ENCODE peak calls at places on chromosomes 3 and 15, in ten cellular contexts. One of them, this sample, is unnamed.

GRCh38 chr3:191499307-191500125 is 38.6 kb downstream of the PYDC2 start:
- DNase-seq in mucosa of descending colon: peak
- DNase-seq in WTC11: peak
- DNase-seq in GM12878: no peak
- DNase-seq in suprapubic skin: no peak
- DNase-seq in H1: no peak
- DNase-seq in IMR-90: peak
- DNase-seq in CD4-positive, alpha-beta T cell: no peak
- DNase-seq in breast epithelium: no peak
- DNase-seq in A549: no peak
- DNase-seq in this sample: no peak

GRCh38 chr3:127534564-127534963 is 56.0 kb downstream of the TPRA1 start:
- DNase-seq in CD4-positive, alpha-beta T cell: no peak
- DNase-seq in WTC11: no peak
- DNase-seq in IMR-90: no peak
- DNase-seq in suprapubic skin: no peak
- DNase-seq in H1: no peak
- DNase-seq in A549: no peak
- DNase-seq in mucosa of descending colon: no peak
- DNase-seq in GM12878: no peak
- DNase-seq in breast epithelium: no peak
- DNase-seq in this sample: no peak

GRCh38 chr3:40329081-40329480 is 19.6 kb downstream of the EIF1B start:
- DNase-seq in A549: no peak
- DNase-seq in suprapubic skin: no peak
- DNase-seq in WTC11: no peak
- DNase-seq in H1: no peak
- DNase-seq in IMR-90: no peak
- DNase-seq in breast epithelium: no peak
- DNase-seq in CD4-positive, alpha-beta T cell: no peak
- DNase-seq in GM12878: no peak
- DNase-seq in mucosa of descending colon: no peak
- DNase-seq in this sample: no peak

GRCh38 chr3:188198760-188199327 is 44.9 kb downstream of the LPP start:
- DNase-seq in breast epithelium: peak
- DNase-seq in mucosa of descending colon: no peak
- DNase-seq in CD4-positive, alpha-beta T cell: no peak
- DNase-seq in IMR-90: no peak
- DNase-seq in WTC11: no peak
- DNase-seq in A549: no peak
- DNase-seq in suprapubic skin: no peak
- DNase-seq in GM12878: no peak
- DNase-seq in H1: no peak
- DNase-seq in this sample: no peak

GRCh38 chr3:115836944-115837343 is 213.6 kb downstream of the GAP43 start:
- DNase-seq in suprapubic skin: no peak
- DNase-seq in CD4-positive, alpha-beta T cell: no peak
- DNase-seq in breast epithelium: no peak
- DNase-seq in GM12878: no peak
- DNase-seq in H1: no peak
- DNase-seq in IMR-90: peak
- DNase-seq in mucosa of descending colon: no peak
- DNase-seq in A549: peak
- DNase-seq in WTC11: no peak
- DNase-seq in this sample: no peak

GRCh38 chr3:42802876-42803799 is 1.2 kb downstream of the HIGD1A start:
- DNase-seq in mucosa of descending colon: no peak
- DNase-seq in GM12878: no peak
- DNase-seq in A549: peak
- DNase-seq in H1: no peak
- DNase-seq in IMR-90: peak
- DNase-seq in breast epithelium: no peak
- DNase-seq in WTC11: peak
- DNase-seq in suprapubic skin: no peak
- DNase-seq in CD4-positive, alpha-beta T cell: no peak
- DNase-seq in this sample: no peak

GRCh38 chr15:59567369-59567768 is 44.2 kb upstream of the GCNT3 start:
- DNase-seq in A549: no peak
- DNase-seq in breast epithelium: no peak
- DNase-seq in H1: no peak
- DNase-seq in WTC11: no peak
- DNase-seq in CD4-positive, alpha-beta T cell: no peak
- DNase-seq in mucosa of descending colon: no peak
- DNase-seq in suprapubic skin: no peak
- DNase-seq in IMR-90: no peak
- DNase-seq in GM12878: no peak
- DNase-seq in this sample: no peak

GRCh38 chr15:68411735-68412134 is 20.2 kb downstream of the ITGA11 start:
- DNase-seq in suprapubic skin: peak
- DNase-seq in A549: no peak
- DNase-seq in breast epithelium: peak
- DNase-seq in GM12878: no peak
- DNase-seq in mucosa of descending colon: no peak
- DNase-seq in H1: no peak
- DNase-seq in WTC11: no peak
- DNase-seq in CD4-positive, alpha-beta T cell: no peak
- DNase-seq in IMR-90: no peak
- DNase-seq in this sample: no peak

GRCh38 chr15:40789119-40789518 is 17.8 kb upstream of the ZFYVE19 start:
- DNase-seq in breast epithelium: no peak
- DNase-seq in CD4-positive, alpha-beta T cell: no peak
- DNase-seq in H1: no peak
- DNase-seq in WTC11: no peak
- DNase-seq in mucosa of descending colon: peak
- DNase-seq in suprapubic skin: no peak
- DNase-seq in GM12878: no peak
- DNase-seq in A549: no peak
- DNase-seq in IMR-90: no peak
- DNase-seq in this sample: no peak

GRCh38 chr15:64067564-64068030 is 21.3 kb upstream of the DAPK2 start:
- DNase-seq in suprapubic skin: peak
- DNase-seq in WTC11: peak
- DNase-seq in IMR-90: peak
- DNase-seq in H1: peak
- DNase-seq in mucosa of descending colon: no peak
- DNase-seq in CD4-positive, alpha-beta T cell: peak
- DNase-seq in GM12878: peak
- DNase-seq in A549: peak
- DNase-seq in breast epithelium: peak
- DNase-seq in this sample: peak

GRCh38 chr3:113532698-113533533 is 561 bp downstream of the SIDT1 start:
- DNase-seq in A549: peak
- DNase-seq in mucosa of descending colon: peak
- DNase-seq in GM12878: no peak
- DNase-seq in CD4-positive, alpha-beta T cell: no peak
- DNase-seq in breast epithelium: no peak
- DNase-seq in H1: no peak
- DNase-seq in suprapubic skin: peak
- DNase-seq in IMR-90: no peak
- DNase-seq in WTC11: peak
- DNase-seq in this sample: peak

GRCh38 chr15:77024273-77025065 is 29.5 kb downstream of the PSTPIP1 start:
- DNase-seq in A549: peak
- DNase-seq in WTC11: peak
- DNase-seq in breast epithelium: peak
- DNase-seq in GM12878: no peak
- DNase-seq in IMR-90: peak
- DNase-seq in H1: no peak
- DNase-seq in mucosa of descending colon: peak
- DNase-seq in CD4-positive, alpha-beta T cell: peak
- DNase-seq in suprapubic skin: peak
- DNase-seq in this sample: peak

GRCh38 chr15:52020253-52021085 is 1.4 kb downstream of the MAPK6 start:
- DNase-seq in breast epithelium: no peak
- DNase-seq in IMR-90: peak
- DNase-seq in A549: no peak
- DNase-seq in H1: no peak
- DNase-seq in WTC11: no peak
- DNase-seq in mucosa of descending colon: no peak
- DNase-seq in GM12878: no peak
- DNase-seq in suprapubic skin: no peak
- DNase-seq in CD4-positive, alpha-beta T cell: no peak
- DNase-seq in this sample: no peak

DNA sequence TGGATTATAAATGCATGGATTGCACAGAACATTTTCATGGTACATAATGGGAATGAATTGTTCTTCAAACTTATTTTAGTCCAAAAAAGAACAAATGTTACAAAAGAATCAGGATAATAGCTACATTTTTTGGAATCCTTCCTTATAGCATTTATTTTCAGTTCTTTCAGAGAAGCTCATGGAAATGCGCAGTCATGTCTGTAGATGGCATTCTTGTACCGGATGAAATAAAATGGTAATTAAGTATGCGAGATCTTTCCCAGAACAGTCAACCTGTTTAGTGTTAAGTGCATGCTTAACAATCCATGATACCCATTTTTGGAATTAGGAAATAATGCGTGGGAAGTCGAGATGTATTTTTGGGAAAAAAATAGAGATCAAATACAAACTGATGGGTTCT is 38.2 kb upstream of the GOLGA8B start:
- DNase-seq in A549: peak
- DNase-seq in breast epithelium: no peak
- DNase-seq in mucosa of descending colon: no peak
- DNase-seq in GM12878: no peak
- DNase-seq in suprapubic skin: no peak
- DNase-seq in CD4-positive, alpha-beta T cell: no peak
- DNase-seq in IMR-90: peak
- DNase-seq in WTC11: no peak
- DNase-seq in H1: no peak
- DNase-seq in this sample: no peak
- TF ChIP-seq CTCF in A549: peak
- TF ChIP-seq CTCF in breast epithelium: no peak
- TF ChIP-seq CTCF in mucosa of descending colon: no peak
- TF ChIP-seq CTCF in GM12878: peak
- TF ChIP-seq CTCF in suprapubic skin: no peak
- TF ChIP-seq CTCF in CD4-positive, alpha-beta T cell: no peak
- TF ChIP-seq CTCF in IMR-90: peak
- TF ChIP-seq CTCF in WTC11: no peak
- TF ChIP-seq CTCF in H1: no peak
- TF ChIP-seq CTCF in this sample: no peak

DNA sequence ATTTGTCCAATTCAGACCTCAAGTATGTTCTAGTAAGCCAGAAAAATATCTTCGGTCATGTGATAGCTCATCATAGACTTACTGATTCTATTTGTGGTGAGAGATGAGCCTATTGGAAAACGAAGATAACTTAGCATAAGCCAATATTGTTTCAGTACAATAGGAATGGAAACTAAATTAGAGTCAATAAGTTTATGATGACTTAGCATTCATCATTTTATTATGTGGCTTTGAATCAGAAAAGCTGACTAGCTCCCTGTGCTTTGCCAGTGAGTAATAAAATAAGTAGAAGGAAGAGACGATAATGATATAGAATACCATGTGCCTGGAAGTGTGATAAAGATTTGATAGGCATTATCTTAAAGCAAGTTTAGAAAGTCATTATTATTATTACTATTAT is 605.6 kb downstream of the AGBL1 start:
- DNase-seq in mucosa of descending colon: no peak
- DNase-seq in H1: no peak
- DNase-seq in CD4-positive, alpha-beta T cell: no peak
- DNase-seq in breast epithelium: no peak
- DNase-seq in WTC11: no peak
- DNase-seq in A549: no peak
- DNase-seq in suprapubic skin: no peak
- DNase-seq in GM12878: no peak
- DNase-seq in IMR-90: no peak
- DNase-seq in this sample: no peak
- TF ChIP-seq CTCF in mucosa of descending colon: no peak
- TF ChIP-seq CTCF in H1: no peak
- TF ChIP-seq CTCF in CD4-positive, alpha-beta T cell: no peak
- TF ChIP-seq CTCF in breast epithelium: no peak
- TF ChIP-seq CTCF in WTC11: no peak
- TF ChIP-seq CTCF in A549: no peak
- TF ChIP-seq CTCF in suprapubic skin: no peak
- TF ChIP-seq CTCF in GM12878: no peak
- TF ChIP-seq CTCF in IMR-90: no peak
- TF ChIP-seq CTCF in this sample: no peak

DNA sequence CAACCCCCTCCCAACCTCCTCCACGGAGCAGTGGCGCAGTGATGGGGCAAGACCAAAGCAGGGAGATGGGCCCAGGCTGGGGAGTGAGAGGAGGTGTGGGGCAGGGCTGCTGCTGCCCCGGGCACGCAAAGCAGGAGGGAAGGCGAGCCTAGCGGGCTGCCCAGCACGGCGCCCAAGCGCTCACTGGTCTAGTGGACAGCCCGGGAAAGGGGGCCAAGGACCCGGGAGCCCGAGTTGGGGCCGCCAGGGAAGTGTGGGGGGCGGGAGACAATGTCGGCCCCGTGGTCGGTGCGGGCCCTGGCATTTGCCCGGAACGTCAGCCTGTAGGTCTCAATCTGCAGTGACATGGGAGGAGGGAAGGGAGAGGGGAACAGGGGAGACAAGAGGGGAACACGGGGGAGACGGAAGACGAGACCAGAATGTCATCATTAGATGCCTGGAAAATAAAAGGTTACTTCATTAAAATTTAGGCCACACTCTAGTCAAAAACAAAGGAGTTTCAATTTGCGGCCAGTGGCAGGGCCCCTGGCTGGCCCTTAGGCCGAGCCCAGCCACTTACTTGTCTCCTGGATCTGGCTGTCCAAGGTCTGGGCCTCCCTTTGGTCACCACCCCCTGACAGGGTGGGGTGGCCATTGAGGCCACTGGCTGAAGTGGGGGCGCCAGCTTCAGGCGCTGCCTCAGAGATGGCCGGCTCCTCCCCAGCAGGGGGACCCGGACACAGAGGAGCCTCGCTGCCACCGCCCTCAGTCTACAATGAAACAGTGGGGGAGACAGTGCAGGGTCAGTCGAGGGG is 49.9 kb downstream of the DHX30 start:
- DNase-seq in A549: no peak
- DNase-seq in CD4-positive, alpha-beta T cell: no peak
- DNase-seq in breast epithelium: no peak
- DNase-seq in GM12878: no peak
- DNase-seq in IMR-90: no peak
- DNase-seq in H1: no peak
- DNase-seq in WTC11: no peak
- DNase-seq in suprapubic skin: no peak
- DNase-seq in mucosa of descending colon: no peak
- DNase-seq in this sample: no peak
- TF ChIP-seq CTCF in A549: no peak
- TF ChIP-seq CTCF in CD4-positive, alpha-beta T cell: no peak
- TF ChIP-seq CTCF in breast epithelium: no peak
- TF ChIP-seq CTCF in GM12878: no peak
- TF ChIP-seq CTCF in IMR-90: no peak
- TF ChIP-seq CTCF in H1: no peak
- TF ChIP-seq CTCF in WTC11: no peak
- TF ChIP-seq CTCF in suprapubic skin: no peak
- TF ChIP-seq CTCF in mucosa of descending colon: no peak
- TF ChIP-seq CTCF in this sample: no peak

DNA sequence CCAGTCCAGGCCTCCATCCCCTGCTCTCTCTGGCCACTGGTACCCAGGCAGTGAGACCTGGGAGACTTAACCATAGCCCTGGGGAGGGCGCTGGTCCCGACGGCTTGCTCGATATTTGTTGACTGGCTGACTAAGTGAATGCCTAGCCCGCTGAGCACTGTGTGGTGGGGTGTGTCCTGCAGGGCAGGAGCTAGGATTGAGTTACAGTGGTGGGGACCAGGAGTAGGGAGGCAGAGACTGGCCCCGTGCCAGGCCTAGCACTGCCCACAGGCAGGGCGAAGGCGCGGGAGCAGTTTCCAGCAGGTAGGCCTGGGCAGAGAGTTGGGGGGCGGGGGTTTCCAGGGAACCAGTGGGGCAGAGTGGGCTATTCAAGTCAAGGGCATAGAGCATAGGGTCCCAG is at the start of gene VILL:
- DNase-seq in suprapubic skin: peak
- DNase-seq in mucosa of descending colon: peak
- DNase-seq in H1: no peak
- DNase-seq in A549: no peak
- DNase-seq in GM12878: no peak
- DNase-seq in WTC11: no peak
- DNase-seq in breast epithelium: no peak
- DNase-seq in IMR-90: no peak
- DNase-seq in CD4-positive, alpha-beta T cell: no peak
- DNase-seq in this sample: no peak
- TF ChIP-seq CTCF in suprapubic skin: no peak
- TF ChIP-seq CTCF in mucosa of descending colon: no peak
- TF ChIP-seq CTCF in H1: no peak
- TF ChIP-seq CTCF in A549: no peak
- TF ChIP-seq CTCF in GM12878: no peak
- TF ChIP-seq CTCF in WTC11: no peak
- TF ChIP-seq CTCF in breast epithelium: no peak
- TF ChIP-seq CTCF in IMR-90: no peak
- TF ChIP-seq CTCF in CD4-positive, alpha-beta T cell: no peak
- TF ChIP-seq CTCF in this sample: no peak